ENCODE peak calls at places on chromosome 2, in six cellular contexts. Y, K, V, P, I and W are unnamed samples.

GRCh38 chr2:186575302-186575701 is 14.6 kb upstream of the ITGAV start:
- DNase-seq in K (peak; percentile 49), I (peak; percentile 64), V (peak; percentile 98), Y (peak; percentile 98), P (peak; percentile 99), W (peak; percentile 76)

GRCh38 chr2:29747786-29748470 is 173.5 kb downstream of the ALK start:
- DNase-seq in K (no peak), I (no peak), Y (no peak), P (peak; percentile 98), V (no peak), W (peak; percentile 100)

GRCh38 chr2:203623104-203623503 is 83.3 kb upstream of the CD28 start:
- DNase-seq in K (no peak), P (peak; percentile 97), I (no peak), Y (peak; percentile 65), V (no peak), W (no peak)

GRCh38 chr2:202494856-202495604 is 118.9 kb downstream of the BMPR2 start:
- DNase-seq in Y (peak; percentile 73), I (no peak), P (no peak), K (peak; percentile 66), V (no peak), W (no peak)

GRCh38 chr2:42074661-42075060 is 26.8 kb downstream of the PKDCC start:
- DNase-seq in Y (peak; percentile 63), I (no peak), K (peak; percentile 52), V (no peak), P (no peak), W (no peak)

GRCh38 chr2:74142340-74142739 is 5.4 kb downstream of the BOLA3 start:
- DNase-seq in K (peak; percentile 74), V (no peak), I (peak; percentile 60), P (peak; percentile 15), Y (peak; percentile 71), W (no peak)

GRCh38 chr2:136818839-136819238 is 53.5 kb downstream of the THSD7B start:
- DNase-seq in V (no peak), Y (no peak), P (no peak), K (peak; percentile 50), I (no peak), W (no peak)

GRCh38 chr2:223967981-223968380 is 10.7 kb downstream of the MRPL44 start:
- DNase-seq in Y (no peak), K (no peak), V (no peak), I (no peak), P (peak; percentile 71), W (no peak)

GRCh38 chr2:182228073-182228473 is 198.8 kb downstream of the PDE1A start:
- DNase-seq in Y (no peak), V (no peak), P (no peak), K (no peak), I (no peak), W (no peak)

GRCh38 chr2:199458806-199459285 is 1.1 kb upstream of the SATB2 start:
- DNase-seq in Y (no peak), K (peak; percentile 44), P (peak; percentile 71), V (peak; percentile 56), I (no peak), W (no peak)

GRCh38 chr2:152396051-152396511 is 61.1 kb downstream of the FMNL2 start:
- DNase-seq in P (peak; percentile 76), K (no peak), I (no peak), V (no peak), Y (no peak), W (no peak)

GRCh38 chr2:152222975-152223638 is 47.5 kb upstream of the STAM2 start:
- DNase-seq in Y (peak; percentile 45), K (peak; percentile 5), P (peak; percentile 82), V (peak; percentile 81), I (no peak), W (no peak)

GRCh38 chr2:64383016-64383588 is 70.9 kb upstream of the LGALSL start:
- DNase-seq in V (no peak), Y (no peak), I (no peak), K (no peak), P (no peak), W (no peak)

GRCh38 chr2:38274286-38275276 is 102.5 kb downstream of the ATL2 start:
- DNase-seq in P (peak; percentile 81), I (peak; percentile 47), V (peak; percentile 77), Y (peak; percentile 83), K (peak; percentile 78), W (no peak)

GRCh38 chr2:14199040-14199439 is 433.5 kb upstream of the LRATD1 start:
- DNase-seq in Y (peak; percentile 40), K (peak; percentile 22), P (no peak), I (no peak), V (no peak), W (no peak)

GRCh38 chr2:79554899-79555298 is 42.0 kb downstream of the CTNNA2 start:
- DNase-seq in Y (peak; percentile 46), K (peak; percentile 76), V (no peak), I (no peak), P (no peak), W (no peak)

GRCh38 chr2:156486175-156486574 is 50.0 kb downstream of the GPD2 start:
- DNase-seq in I (no peak), V (peak; percentile 14), Y (no peak), P (no peak), K (no peak), W (no peak)

GRCh38 chr2:62140785-62141740 is 54.9 kb upstream of the B3GNT2 start:
- DNase-seq in P (no peak), K (no peak), V (no peak), Y (no peak), I (no peak), W (no peak)

GRCh38 chr2:33107690-33108482 is 161.1 kb downstream of the LTBP1 start:
- DNase-seq in P (peak; percentile 60), V (no peak), Y (no peak), K (no peak), I (no peak), W (no peak)

GRCh38 chr2:215794829-215795546 is 218.4 kb downstream of the MREG start:
- DNase-seq in I (no peak), V (peak; percentile 56), P (no peak), K (peak; percentile 81), Y (peak; percentile 91), W (no peak)

GRCh38 chr2:159600752-159601151 is 15.6 kb downstream of the BAZ2B start:
- DNase-seq in Y (peak; percentile 55), K (no peak), V (peak; percentile 28), P (peak; percentile 85), I (no peak), W (no peak)

GRCh38 chr2:171996021-171996420 is 3.7 kb upstream of the METAP1D start:
- DNase-seq in I (no peak), P (no peak), V (no peak), Y (no peak), K (no peak), W (no peak)
- H3K4me1 ChIP-seq in I (peaks cover 13% of the 10 kb centered on the region), P (no peaks in the 10 kb centered on the region), V (peaks cover 9% of the 10 kb centered on the region), Y (no peaks in the 10 kb centered on the region), K (no peaks in the 10 kb centered on the region), W (peaks cover 24% of the 10 kb centered on the region)

GRCh38 chr2:222900354-222900753 is 39.5 kb downstream of the ACSL3 start:
- DNase-seq in V (peak; percentile 40), I (no peak), K (no peak), P (peak; percentile 30), Y (no peak), W (no peak)

GRCh38 chr2:222902660-222903059 is 41.8 kb downstream of the ACSL3 start:
- DNase-seq in I (no peak), V (no peak), Y (peak; percentile 59), K (no peak), P (no peak), W (no peak)

GRCh38 chr2:222903234-222904220 is 42.7 kb downstream of the ACSL3 start:
- DNase-seq in Y (peak; percentile 66), P (peak; percentile 76), V (peak; percentile 71), K (peak; percentile 73), I (peak; percentile 16), W (no peak)

GRCh38 chr2:222897898-222898297 is 37.1 kb downstream of the ACSL3 start:
- DNase-seq in K (no peak), P (no peak), I (no peak), V (no peak), Y (no peak), W (no peak)

DNA sequence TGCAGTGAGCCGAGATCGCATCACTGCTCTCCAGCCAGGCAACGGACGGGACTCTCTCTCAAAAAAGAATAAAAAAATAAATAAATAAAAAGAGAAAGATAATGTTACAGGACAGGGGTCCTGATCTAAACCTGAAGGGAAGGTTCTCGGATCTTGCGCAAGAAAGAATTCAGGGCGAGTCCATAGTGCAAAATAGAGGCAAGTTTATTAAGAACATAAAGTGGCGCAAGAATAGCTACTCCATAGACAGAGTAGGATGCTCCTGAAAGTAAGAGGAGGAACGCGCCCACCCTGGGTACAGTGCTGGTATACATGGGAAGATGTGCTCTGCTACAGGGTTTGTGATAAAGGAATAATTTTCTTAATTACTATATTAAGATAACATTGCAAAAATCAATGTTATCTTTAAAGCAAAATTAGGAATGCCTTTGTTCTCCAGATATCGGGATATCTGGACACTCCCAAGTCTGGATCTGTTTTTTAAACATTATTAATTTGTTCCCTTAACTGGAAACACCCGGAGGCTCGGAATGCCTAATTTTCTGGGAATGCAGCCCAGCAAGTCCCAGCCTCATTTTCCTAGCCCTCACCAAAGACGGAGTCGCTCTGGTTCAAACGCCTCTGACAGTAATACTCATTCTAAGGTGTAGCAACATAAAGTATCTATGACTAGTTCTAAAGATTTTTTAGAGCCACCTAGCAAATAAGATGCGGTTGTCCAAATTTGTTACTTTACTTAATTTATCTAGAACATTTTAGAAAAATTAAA is 38.8 kb downstream of the ACSL3 start:
- DNase-seq in V (no peak), K (no peak), I (no peak), P (no peak), Y (no peak), W (no peak)
- H3K79me2 ChIP-seq in V (peaks cover 54% of the 10 kb centered on the region), K (peaks cover 71% of the 10 kb centered on the region), I (peaks cover 70% of the 10 kb centered on the region), P (peaks cover 69% of the 10 kb centered on the region), Y (peaks cover 19% of the 10 kb centered on the region), W (peaks cover 64% of the 10 kb centered on the region)

GRCh38 chr2:39524756-39525635 is 87.9 kb upstream of the MAP4K3 start:
- DNase-seq in P (no peak), Y (no peak), K (no peak), I (no peak), V (no peak), W (no peak)

GRCh38 chr2:39522518-39522877 is 85.4 kb upstream of the MAP4K3 start:
- DNase-seq in Y (no peak), P (no peak), K (no peak), I (no peak), V (no peak), W (no peak)

GRCh38 chr2:39521876-39522517 is 84.9 kb upstream of the MAP4K3 start:
- DNase-seq in V (no peak), I (no peak), K (no peak), P (no peak), Y (no peak), W (no peak)

GRCh38 chr2:39524061-39524460 is 87.0 kb upstream of the MAP4K3 start:
- DNase-seq in K (no peak), Y (no peak), I (no peak), P (peak; percentile 29), V (no peak), W (no peak)

GRCh38 chr2:39523308-39524044 is 86.4 kb upstream of the MAP4K3 start:
- DNase-seq in I (no peak), Y (peak; percentile 57), P (peak; percentile 90), K (no peak), V (peak; percentile 65), W (peak; percentile 57)
- H3K4me1 ChIP-seq in I (peaks cover 16% of the 10 kb centered on the region), Y (peaks cover 2% of the 10 kb centered on the region), P (peaks cover 24% of the 10 kb centered on the region), K (peaks cover 11% of the 10 kb centered on the region), V (peaks cover 14% of the 10 kb centered on the region), W (peaks cover 27% of the 10 kb centered on the region)

DNA sequence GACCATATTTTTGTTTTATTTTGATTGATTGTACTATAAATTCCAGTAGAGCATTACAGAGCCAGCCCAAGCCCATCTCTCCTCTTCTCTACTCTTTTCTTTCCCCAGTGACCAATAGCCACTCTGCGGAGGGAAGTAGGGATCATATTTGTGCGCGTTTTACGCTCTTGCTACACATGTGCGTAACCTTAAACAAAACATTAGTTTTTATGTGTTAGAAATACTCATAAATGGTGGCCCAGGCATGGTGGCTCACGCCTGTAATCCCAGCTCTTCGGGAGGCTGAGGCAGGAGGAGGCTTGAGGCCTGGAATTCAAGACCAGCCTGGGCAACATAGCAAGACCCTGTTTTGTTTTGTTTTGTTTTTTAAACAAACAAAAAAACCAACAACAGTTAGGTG is 31.3 kb downstream of the HPCAL1 start:
- DNase-seq in V (no peak), Y (no peak), K (no peak), P (no peak), I (no peak), W (no peak)
- H3K79me2 ChIP-seq in V (peaks cover 74% of the 10 kb centered on the region), Y (no peaks in the 10 kb centered on the region), K (peaks cover 4% of the 10 kb centered on the region), P (peaks cover 71% of the 10 kb centered on the region), I (peaks cover 95% of the 10 kb centered on the region), W (peaks cover 26% of the 10 kb centered on the region)